ENCODE peak calls at places on chromosome 17, in nine cellular contexts. A is right cardiac atrium; I is SJSA1; J is adrenal gland; M is CD8-positive, alpha-beta memory T cell; C is uterus; P is cardiac muscle cell; E is aorta; Q is neural progenitor cell. O is an unnamed sample. For H3K9me3 and H3K27me3, the result is how much of the 10 kb centered on the place peaks cover.

GRCh38 chr17:67746704-67747571 is 29.2 kb downstream of the NOL11 start:
- DNase-seq in A (no peak), I (no peak), J (no peak), M (no peak), C (no peak), P (no peak), E (peak), Q (no peak), O (no peak)

GRCh38 chr17:47934856-47935255 is 6.5 kb upstream of the PNPO start:
- DNase-seq in A (no peak), I (no peak), J (no peak), M (no peak), C (no peak), P (no peak), E (peak), Q (no peak), O (no peak)

GRCh38 chr17:11122908-11123307 is 118.1 kb upstream of the SHISA6 start:
- DNase-seq in A (peak), I (no peak), J (peak), M (no peak), C (peak), P (no peak), E (no peak), Q (no peak), O (peak)

GRCh38 chr17:1709971-1710806 is at the start of gene TLCD2:
- DNase-seq in A (peak), I (peak), J (peak), M (no peak), C (peak), P (peak), E (peak), Q (peak), O (peak)

GRCh38 chr17:81251091-81251942 is 12.2 kb downstream of the NDUFAF8 start:
- DNase-seq in A (peak), I (no peak), J (no peak), M (no peak), C (no peak), P (no peak), E (no peak), Q (no peak), O (no peak)

GRCh38 chr17:39231587-39232551 is 6.1 kb upstream of the STAC2 start:
- DNase-seq in A (no peak), I (no peak), J (peak), M (peak), C (peak), P (peak), E (peak), Q (peak), O (peak)

GRCh38 chr17:62692721-62693431 is 65.4 kb downstream of the MRC2 start:
- DNase-seq in A (peak), I (no peak), J (no peak), M (no peak), C (no peak), P (peak), E (no peak), Q (peak), O (no peak)

GRCh38 chr17:55706808-55707773 is 15.6 kb downstream of the TMEM100 start:
- DNase-seq in A (no peak), I (no peak), J (no peak), M (no peak), C (no peak), P (no peak), E (no peak), Q (peak), O (no peak)

GRCh38 chr17:51275381-51275780 is 15.0 kb downstream of the UTP18 start:
- DNase-seq in A (no peak), I (peak), J (no peak), M (no peak), C (no peak), P (peak), E (no peak), Q (no peak), O (no peak)

GRCh38 chr17:48059125-48059668 is 11.0 kb downstream of the NFE2L1 start:
- DNase-seq in A (no peak), I (no peak), J (no peak), M (no peak), C (no peak), P (no peak), E (no peak), Q (no peak), O (no peak)

GRCh38 chr17:64133546-64134215 is 3.7 kb upstream of the ERN1 start:
- DNase-seq in A (no peak), I (peak), J (no peak), M (peak), C (no peak), P (peak), E (no peak), Q (peak), O (no peak)

GRCh38 chr17:77442976-77443742 is 302.4 kb downstream of the SEC14L1 start:
- DNase-seq in A (no peak), I (no peak), J (no peak), M (no peak), C (no peak), P (no peak), E (no peak), Q (no peak), O (no peak)

GRCh38 chr17:75683467-75684041 is 16.4 kb downstream of the SAP30BP start:
- DNase-seq in A (no peak), I (peak), J (no peak), M (no peak), C (no peak), P (peak), E (peak), Q (no peak), O (no peak)

GRCh38 chr17:33786478-33786877 is 468.6 kb upstream of the CCL2 start:
- DNase-seq in A (no peak), I (no peak), J (no peak), M (no peak), C (no peak), P (no peak), E (no peak), Q (no peak), O (no peak)

GRCh38 chr17:2594657-2595085 is 1.2 kb downstream of the PAFAH1B1 start:
- DNase-seq in A (no peak), I (peak), J (no peak), M (peak), C (no peak), P (peak), E (no peak), Q (no peak), O (no peak)

GRCh38 chr17:81527591-81528383 is at the start of gene FSCN2:
- DNase-seq in A (no peak), I (no peak), J (no peak), M (no peak), C (no peak), P (peak), E (no peak), Q (no peak), O (peak)

GRCh38 chr17:36721560-36722120 is 120.3 kb downstream of the MRM1 start:
- DNase-seq in A (no peak), I (no peak), J (no peak), M (no peak), C (no peak), P (no peak), E (no peak), Q (no peak), O (no peak)

GRCh38 chr17:78257810-78258322 is 26.4 kb downstream of the TMEM235 start:
- DNase-seq in A (peak), I (no peak), J (no peak), M (no peak), C (no peak), P (peak), E (no peak), Q (no peak), O (no peak)

GRCh38 chr17:38861399-38861843 is 7.9 kb upstream of the RPL23 start:
- DNase-seq in A (no peak), I (peak), J (no peak), M (no peak), C (no peak), P (no peak), E (no peak), Q (no peak), O (no peak)

DNA sequence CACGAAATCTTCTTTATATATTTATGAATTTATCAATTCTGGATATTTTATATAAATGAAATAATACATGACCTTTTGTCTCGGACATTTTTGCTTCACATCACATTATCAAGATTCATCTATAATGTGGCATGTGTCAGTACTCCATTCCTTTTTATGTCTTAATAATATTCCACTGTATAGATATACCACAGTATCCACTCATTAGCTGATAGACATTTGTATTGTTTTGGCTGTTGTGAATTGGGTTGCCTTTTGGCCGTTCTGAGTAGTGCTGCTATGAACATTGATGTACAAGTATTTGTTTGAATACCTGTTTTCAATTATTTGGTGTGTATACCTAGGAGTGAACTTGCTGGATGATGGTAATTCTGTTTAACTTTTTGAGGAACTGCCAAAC is 323.8 kb upstream of the CA10 start:
- DNase-seq in A (no peak), I (no peak), J (no peak), M (no peak), C (no peak), P (no peak), E (no peak), Q (no peak), O (no peak)
- H3K9me3 ChIP-seq in A (under half), I (under half), J (under half), M (under half), C (under half), P (under half), E (under half), Q (under half), O (under half)

DNA sequence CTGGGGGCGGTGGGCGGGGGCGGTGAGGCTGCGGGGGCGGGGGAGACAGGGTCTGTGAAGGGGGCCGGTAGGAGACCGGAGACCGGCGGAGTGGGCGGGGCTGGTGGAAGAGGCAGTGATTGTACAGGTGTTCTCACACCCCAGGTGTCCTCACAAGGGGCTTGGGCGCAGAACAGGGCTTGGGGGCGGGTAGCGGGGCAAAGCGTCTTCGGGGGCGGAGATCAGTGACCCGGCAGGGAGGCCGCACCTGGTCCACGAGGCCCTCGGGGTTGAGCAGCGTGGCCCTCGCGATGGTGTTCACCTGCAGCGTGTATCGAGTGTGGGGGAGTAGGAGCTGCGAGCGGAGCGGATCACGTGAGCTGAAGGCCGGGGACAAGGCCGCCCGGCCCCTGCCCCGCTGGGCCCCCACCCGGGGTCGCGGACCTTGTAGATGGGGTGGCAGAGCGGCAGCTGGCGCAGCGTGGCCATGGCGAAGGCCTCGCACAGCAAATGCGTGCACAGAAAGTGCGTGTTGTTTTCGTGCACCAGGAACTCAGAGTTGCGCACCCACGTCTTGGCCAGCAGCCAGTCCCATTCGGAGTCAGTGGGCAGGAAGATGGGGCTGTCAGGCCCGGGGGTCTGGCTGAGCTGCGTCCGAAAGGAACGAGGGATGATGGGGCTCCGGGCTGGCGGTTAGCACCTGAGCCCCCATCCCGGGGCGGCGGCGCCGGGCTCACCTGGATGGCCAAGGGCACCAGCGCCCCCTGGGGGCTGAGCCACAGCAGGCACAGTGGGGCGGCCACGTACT is 8.5 kb downstream of the ALOXE3 start:
- DNase-seq in A (peak), I (peak), J (peak), M (peak), C (peak), P (peak), E (peak), Q (peak), O (peak)
- H3K27me3 ChIP-seq in A (under half), I (under half), J (under half), M (under half), C (under half), P (half or more), E (under half), Q (half or more), O (under half)

GRCh38 chr17:7239091-7240027 is at the start of gene PHF23:
- DNase-seq in A (peak), I (peak), J (peak), M (peak), C (peak), P (peak), E (peak), Q (peak), O (peak)

GRCh38 chr17:7238418-7239090 is 703 bp downstream of the PHF23 start:
- DNase-seq in A (no peak), I (no peak), J (peak), M (no peak), C (no peak), P (peak), E (no peak), Q (peak), O (no peak)

GRCh38 chr17:7241783-7242716 is at the start of gene GABARAP:
- DNase-seq in A (peak), I (peak), J (peak), M (peak), C (peak), P (peak), E (peak), Q (peak), O (peak)

GRCh38 chr17:7241047-7241733 is 1.1 kb downstream of the GABARAP start:
- DNase-seq in A (no peak), I (no peak), J (no peak), M (no peak), C (no peak), P (no peak), E (no peak), Q (no peak), O (no peak)

DNA sequence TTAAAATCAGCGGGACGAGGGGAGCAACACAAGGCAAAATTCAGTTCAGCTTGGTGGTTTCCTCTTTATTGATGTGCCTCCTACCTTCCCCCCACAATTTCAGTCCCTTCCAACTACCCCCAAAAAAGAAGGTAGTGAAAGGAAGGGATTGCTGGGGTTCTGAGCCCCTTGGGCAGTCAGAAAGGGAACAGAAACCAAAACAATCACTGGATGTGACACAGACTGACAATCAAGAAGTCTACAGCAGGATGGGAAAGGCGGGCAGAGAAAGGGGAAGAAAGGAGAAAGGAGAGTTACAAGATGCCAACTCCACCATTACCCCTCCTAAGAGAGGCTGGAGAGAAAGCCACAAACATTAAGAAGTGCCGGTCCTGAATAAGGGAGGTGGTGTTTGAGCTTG is 1.1 kb upstream of the PHF23 start:
- DNase-seq in A (no peak), I (no peak), J (no peak), M (no peak), C (no peak), P (no peak), E (no peak), Q (no peak), O (no peak)
- H3K27ac ChIP-seq in A (no peak), I (no peak), J (peak), M (no peak), C (peak), P (no peak), E (no peak), Q (no peak), O (no peak)

GRCh38 chr17:22142091-22142490 is 449.8 kb downstream of the KCNJ18 start:
- DNase-seq in A (no peak), I (no peak), J (no peak), M (no peak), C (no peak), P (no peak), E (no peak), Q (no peak), O (no peak)

GRCh38 chr17:22138861-22139469 is 446.6 kb downstream of the KCNJ18 start:
- DNase-seq in A (no peak), I (no peak), J (no peak), M (no peak), C (no peak), P (no peak), E (no peak), Q (no peak), O (no peak)
- H3K9me3 ChIP-seq in A (under half), I (under half), J (under half), M (under half), C (under half), P (under half), E (under half), Q (under half), O (under half)

GRCh38 chr17:44557653-44558285 is 485 bp downstream of the FZD2 start:
- DNase-seq in A (peak), I (peak), J (peak), M (peak), C (peak), P (peak), E (peak), Q (peak), O (no peak)

GRCh38 chr17:44555056-44555455 is 2.2 kb upstream of the FZD2 start:
- DNase-seq in A (no peak), I (peak), J (no peak), M (no peak), C (no peak), P (no peak), E (no peak), Q (no peak), O (no peak)

GRCh38 chr17:44558349-44559287 is 1.3 kb downstream of the FZD2 start:
- DNase-seq in A (no peak), I (no peak), J (no peak), M (no peak), C (peak), P (no peak), E (peak), Q (peak), O (peak)

GRCh38 chr17:44556114-44556853 is 1.0 kb upstream of the FZD2 start:
- DNase-seq in A (peak), I (peak), J (peak), M (peak), C (peak), P (peak), E (no peak), Q (peak), O (no peak)

DNA sequence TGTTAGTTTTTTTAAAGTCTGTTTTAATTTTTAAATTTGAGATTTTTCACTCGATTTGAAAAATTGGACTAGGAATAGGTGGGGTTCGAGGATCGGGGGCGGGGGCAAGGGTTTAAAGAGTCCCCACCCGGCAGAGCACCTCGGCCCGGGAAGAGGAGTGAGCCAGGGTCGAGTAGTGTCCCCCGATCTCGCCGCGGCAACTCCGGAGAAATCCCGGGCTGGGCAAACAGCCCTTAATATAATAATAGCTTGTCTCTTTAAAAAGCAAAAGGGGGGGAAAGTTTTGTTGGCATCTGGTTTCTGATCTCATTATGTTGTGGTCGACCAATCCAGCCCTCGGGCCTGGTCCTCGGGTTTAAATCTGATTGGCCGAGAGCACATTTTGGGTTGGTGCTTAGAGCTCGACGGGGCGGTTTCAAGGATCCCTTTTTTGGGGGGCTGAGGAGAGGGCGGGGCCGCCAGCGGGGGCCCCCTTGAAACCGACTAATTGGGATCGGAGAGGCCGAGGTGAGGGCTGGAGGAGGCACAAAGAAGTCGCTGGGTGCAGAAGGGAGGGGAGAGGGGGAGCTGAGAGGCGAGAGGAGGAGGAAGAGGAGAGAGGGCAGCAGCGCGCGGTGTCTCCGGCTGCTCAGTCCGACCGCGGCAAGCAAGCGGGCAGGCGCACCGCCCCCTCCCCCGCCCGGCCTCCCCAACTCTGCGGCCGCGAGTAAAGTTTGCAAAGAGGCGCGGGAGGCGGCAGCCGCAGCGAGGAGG is at the start of gene FZD2:
- DNase-seq in A (peak), I (peak), J (peak), M (peak), C (peak), P (peak), E (peak), Q (peak), O (peak)
- H3K27me3 ChIP-seq in A (under half), I (under half), J (under half), M (under half), C (under half), P (under half), E (under half), Q (under half), O (under half)